ENCODE peak calls at places on chromosomes 7 and 10, in eight cellular contexts. One of them, this sample, is unnamed.

GRCh38 chr10:102452672-102453340 is 1.5 kb upstream of the C10orf95 start:
- DNase-seq in heart right ventricle: peak
- DNase-seq in PC-3: peak
- DNase-seq in AG09309: no peak
- DNase-seq in HL-60: peak
- DNase-seq in left ventricle myocardium inferior: no peak
- DNase-seq in epithelial cell of esophagus: peak
- DNase-seq in tibial artery: peak
- DNase-seq in this sample: no peak

GRCh38 chr7:23396222-23396621 is 74.1 kb downstream of the IGF2BP3 start:
- DNase-seq in tibial artery: no peak
- DNase-seq in left ventricle myocardium inferior: no peak
- DNase-seq in AG09309: peak
- DNase-seq in HL-60: no peak
- DNase-seq in heart right ventricle: no peak
- DNase-seq in PC-3: no peak
- DNase-seq in epithelial cell of esophagus: no peak
- DNase-seq in this sample: no peak

GRCh38 chr10:8055420-8056349 is 1.2 kb downstream of the GATA3 start:
- DNase-seq in epithelial cell of esophagus: no peak
- DNase-seq in HL-60: no peak
- DNase-seq in PC-3: no peak
- DNase-seq in left ventricle myocardium inferior: no peak
- DNase-seq in AG09309: no peak
- DNase-seq in tibial artery: no peak
- DNase-seq in heart right ventricle: no peak
- DNase-seq in this sample: no peak

GRCh38 chr10:43226441-43226840 is 40.4 kb downstream of the RASGEF1A start:
- DNase-seq in AG09309: no peak
- DNase-seq in PC-3: no peak
- DNase-seq in epithelial cell of esophagus: no peak
- DNase-seq in heart right ventricle: no peak
- DNase-seq in left ventricle myocardium inferior: no peak
- DNase-seq in tibial artery: no peak
- DNase-seq in HL-60: no peak
- DNase-seq in this sample: no peak

GRCh38 chr7:152914014-152914844 is 154.7 kb downstream of the ACTR3B start:
- DNase-seq in HL-60: no peak
- DNase-seq in tibial artery: no peak
- DNase-seq in AG09309: no peak
- DNase-seq in heart right ventricle: no peak
- DNase-seq in epithelial cell of esophagus: no peak
- DNase-seq in PC-3: no peak
- DNase-seq in left ventricle myocardium inferior: no peak
- DNase-seq in this sample: no peak

GRCh38 chr7:76225379-76225778 is 23.7 kb downstream of the SRRM3 start:
- DNase-seq in tibial artery: no peak
- DNase-seq in PC-3: peak
- DNase-seq in heart right ventricle: no peak
- DNase-seq in left ventricle myocardium inferior: no peak
- DNase-seq in HL-60: no peak
- DNase-seq in AG09309: no peak
- DNase-seq in epithelial cell of esophagus: peak
- DNase-seq in this sample: no peak

GRCh38 chr10:22710139-22710745 is 4.1 kb downstream of the PIP4K2A start:
- DNase-seq in left ventricle myocardium inferior: no peak
- DNase-seq in tibial artery: no peak
- DNase-seq in HL-60: no peak
- DNase-seq in AG09309: no peak
- DNase-seq in epithelial cell of esophagus: no peak
- DNase-seq in heart right ventricle: no peak
- DNase-seq in PC-3: no peak
- DNase-seq in this sample: peak

GRCh38 chr7:15581352-15581951 is 19.6 kb upstream of the AGMO start:
- DNase-seq in HL-60: no peak
- DNase-seq in left ventricle myocardium inferior: no peak
- DNase-seq in heart right ventricle: no peak
- DNase-seq in tibial artery: no peak
- DNase-seq in epithelial cell of esophagus: no peak
- DNase-seq in PC-3: no peak
- DNase-seq in AG09309: no peak
- DNase-seq in this sample: no peak

GRCh38 chr10:129741978-129742741 is 221.9 kb downstream of the EBF3 start:
- DNase-seq in epithelial cell of esophagus: no peak
- DNase-seq in left ventricle myocardium inferior: no peak
- DNase-seq in AG09309: no peak
- DNase-seq in PC-3: no peak
- DNase-seq in heart right ventricle: no peak
- DNase-seq in HL-60: no peak
- DNase-seq in tibial artery: no peak
- DNase-seq in this sample: no peak

GRCh38 chr7:3683886-3684539 is 383.0 kb downstream of the SDK1 start:
- DNase-seq in PC-3: no peak
- DNase-seq in AG09309: no peak
- DNase-seq in epithelial cell of esophagus: no peak
- DNase-seq in tibial artery: no peak
- DNase-seq in left ventricle myocardium inferior: no peak
- DNase-seq in heart right ventricle: no peak
- DNase-seq in HL-60: no peak
- DNase-seq in this sample: no peak

GRCh38 chr7:50681451-50682045 is 101.1 kb downstream of the GRB10 start:
- DNase-seq in PC-3: no peak
- DNase-seq in HL-60: no peak
- DNase-seq in tibial artery: no peak
- DNase-seq in AG09309: no peak
- DNase-seq in heart right ventricle: no peak
- DNase-seq in epithelial cell of esophagus: no peak
- DNase-seq in left ventricle myocardium inferior: no peak
- DNase-seq in this sample: no peak

GRCh38 chr10:131094406-131095108 is 217.0 kb downstream of the TCERG1L start:
- DNase-seq in HL-60: no peak
- DNase-seq in tibial artery: no peak
- DNase-seq in epithelial cell of esophagus: peak
- DNase-seq in AG09309: no peak
- DNase-seq in left ventricle myocardium inferior: no peak
- DNase-seq in heart right ventricle: no peak
- DNase-seq in PC-3: peak
- DNase-seq in this sample: no peak

GRCh38 chr7:131557521-131558385 is 1.3 kb upstream of the PODXL start:
- DNase-seq in heart right ventricle: peak
- DNase-seq in epithelial cell of esophagus: no peak
- DNase-seq in HL-60: no peak
- DNase-seq in tibial artery: peak
- DNase-seq in AG09309: no peak
- DNase-seq in PC-3: peak
- DNase-seq in left ventricle myocardium inferior: peak
- DNase-seq in this sample: no peak

GRCh38 chr10:75624632-75625031 is 193.2 kb downstream of the LRMDA start:
- DNase-seq in tibial artery: no peak
- DNase-seq in heart right ventricle: no peak
- DNase-seq in PC-3: no peak
- DNase-seq in AG09309: no peak
- DNase-seq in left ventricle myocardium inferior: no peak
- DNase-seq in epithelial cell of esophagus: no peak
- DNase-seq in HL-60: no peak
- DNase-seq in this sample: no peak

GRCh38 chr10:124224331-124225028 is 131.1 kb upstream of the CHST15 start:
- DNase-seq in tibial artery: no peak
- DNase-seq in heart right ventricle: no peak
- DNase-seq in left ventricle myocardium inferior: no peak
- DNase-seq in epithelial cell of esophagus: no peak
- DNase-seq in AG09309: peak
- DNase-seq in PC-3: peak
- DNase-seq in HL-60: no peak
- DNase-seq in this sample: no peak

GRCh38 chr7:98165827-98166667 is 45.2 kb upstream of the BHLHA15 start:
- DNase-seq in HL-60: no peak
- DNase-seq in left ventricle myocardium inferior: no peak
- DNase-seq in PC-3: peak
- DNase-seq in tibial artery: no peak
- DNase-seq in heart right ventricle: peak
- DNase-seq in AG09309: no peak
- DNase-seq in epithelial cell of esophagus: peak
- DNase-seq in this sample: no peak

GRCh38 chr10:4652111-4653010 is 173.6 kb upstream of the AKR1E2 start:
- DNase-seq in PC-3: no peak
- DNase-seq in left ventricle myocardium inferior: no peak
- DNase-seq in AG09309: no peak
- DNase-seq in tibial artery: no peak
- DNase-seq in epithelial cell of esophagus: peak
- DNase-seq in heart right ventricle: no peak
- DNase-seq in HL-60: no peak
- DNase-seq in this sample: peak

GRCh38 chr7:69691734-69692133 is 93.5 kb downstream of the AUTS2 start:
- DNase-seq in HL-60: no peak
- DNase-seq in AG09309: no peak
- DNase-seq in tibial artery: no peak
- DNase-seq in PC-3: no peak
- DNase-seq in epithelial cell of esophagus: no peak
- DNase-seq in left ventricle myocardium inferior: no peak
- DNase-seq in heart right ventricle: no peak
- DNase-seq in this sample: no peak

GRCh38 chr10:73965890-73966768 is 31.8 kb upstream of the VCL start:
- DNase-seq in AG09309: peak
- DNase-seq in tibial artery: peak
- DNase-seq in heart right ventricle: peak
- DNase-seq in left ventricle myocardium inferior: peak
- DNase-seq in epithelial cell of esophagus: peak
- DNase-seq in PC-3: peak
- DNase-seq in HL-60: no peak
- DNase-seq in this sample: no peak

GRCh38 chr10:11517150-11517549 is 94.3 kb downstream of the USP6NL start:
- DNase-seq in tibial artery: no peak
- DNase-seq in heart right ventricle: no peak
- DNase-seq in HL-60: no peak
- DNase-seq in PC-3: peak
- DNase-seq in epithelial cell of esophagus: peak
- DNase-seq in AG09309: no peak
- DNase-seq in left ventricle myocardium inferior: no peak
- DNase-seq in this sample: no peak

GRCh38 chr7:117711556-117711955 is 161.7 kb downstream of the CTTNBP2 start:
- DNase-seq in left ventricle myocardium inferior: no peak
- DNase-seq in tibial artery: no peak
- DNase-seq in HL-60: no peak
- DNase-seq in AG09309: no peak
- DNase-seq in epithelial cell of esophagus: no peak
- DNase-seq in heart right ventricle: no peak
- DNase-seq in PC-3: no peak
- DNase-seq in this sample: no peak

GRCh38 chr7:156206174-156206573 is 393.9 kb upstream of the SHH start:
- DNase-seq in heart right ventricle: no peak
- DNase-seq in tibial artery: no peak
- DNase-seq in epithelial cell of esophagus: no peak
- DNase-seq in PC-3: no peak
- DNase-seq in left ventricle myocardium inferior: no peak
- DNase-seq in AG09309: no peak
- DNase-seq in HL-60: no peak
- DNase-seq in this sample: no peak

GRCh38 chr10:974038-974784 is 14.0 kb upstream of the GTPBP4 start:
- DNase-seq in epithelial cell of esophagus: no peak
- DNase-seq in AG09309: no peak
- DNase-seq in heart right ventricle: no peak
- DNase-seq in HL-60: no peak
- DNase-seq in left ventricle myocardium inferior: no peak
- DNase-seq in tibial artery: no peak
- DNase-seq in PC-3: no peak
- DNase-seq in this sample: no peak

DNA sequence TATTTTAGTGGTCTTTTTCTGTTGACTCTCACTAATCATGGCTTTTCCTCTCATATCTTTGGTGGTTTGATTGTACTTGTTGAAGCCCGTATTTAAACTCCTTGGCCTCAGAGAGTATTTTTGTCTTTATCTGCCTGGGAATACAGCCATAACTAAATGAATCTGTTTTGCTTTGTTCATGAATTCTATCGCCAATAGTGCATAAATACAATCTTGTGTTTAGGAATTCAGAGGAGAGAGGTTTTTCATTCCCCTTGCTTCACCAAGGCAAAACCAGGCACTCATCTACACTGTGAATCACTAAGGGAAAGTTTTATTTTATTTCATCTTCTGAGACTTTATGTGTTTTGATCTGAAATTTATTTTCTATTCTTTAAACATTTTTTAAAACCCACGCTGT is 152.7 kb downstream of the BICC1 start:
- DNase-seq in heart right ventricle: no peak
- DNase-seq in AG09309: no peak
- DNase-seq in tibial artery: no peak
- DNase-seq in left ventricle myocardium inferior: no peak
- DNase-seq in epithelial cell of esophagus: no peak
- DNase-seq in PC-3: no peak
- DNase-seq in HL-60: no peak
- DNase-seq in this sample: no peak
- H3K4me3 ChIP-seq in heart right ventricle: no peak
- H3K4me3 ChIP-seq in AG09309: no peak
- H3K4me3 ChIP-seq in tibial artery: peak
- H3K4me3 ChIP-seq in left ventricle myocardium inferior: no peak
- H3K4me3 ChIP-seq in epithelial cell of esophagus: no peak
- H3K4me3 ChIP-seq in PC-3: peak
- H3K4me3 ChIP-seq in HL-60: no peak
- H3K4me3 ChIP-seq in this sample: no peak

DNA sequence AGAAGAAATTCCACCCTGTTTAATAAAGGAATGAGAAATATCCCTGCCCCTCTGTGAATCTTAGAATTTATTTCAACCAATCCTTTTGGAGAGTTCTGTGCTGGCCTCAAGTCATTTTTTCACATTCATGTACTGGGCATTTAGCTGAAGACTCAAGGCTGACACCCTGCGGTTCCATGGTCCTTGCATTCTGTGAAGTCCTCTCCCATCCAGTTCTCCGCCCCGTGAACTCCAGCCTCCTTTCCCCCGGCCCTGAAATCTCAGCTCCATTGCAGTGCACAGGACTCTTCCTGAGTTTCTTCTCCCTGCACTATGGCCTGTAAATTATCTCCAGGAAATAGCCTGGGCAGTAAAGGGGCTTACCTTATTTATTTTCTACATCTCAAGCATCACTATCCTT is 183.0 kb upstream of the KCND2 start:
- DNase-seq in heart right ventricle: no peak
- DNase-seq in PC-3: peak
- DNase-seq in HL-60: no peak
- DNase-seq in tibial artery: no peak
- DNase-seq in AG09309: no peak
- DNase-seq in left ventricle myocardium inferior: no peak
- DNase-seq in epithelial cell of esophagus: peak
- DNase-seq in this sample: no peak
- TF ChIP-seq CTCF in heart right ventricle: no peak
- TF ChIP-seq CTCF in PC-3: peak
- TF ChIP-seq CTCF in HL-60: no peak
- TF ChIP-seq CTCF in tibial artery: no peak
- TF ChIP-seq CTCF in AG09309: no peak
- TF ChIP-seq CTCF in left ventricle myocardium inferior: no peak
- TF ChIP-seq CTCF in epithelial cell of esophagus: peak
- TF ChIP-seq CTCF in this sample: peak

GRCh38 chr7:123242467-123243097 is 42.8 kb upstream of the SLC13A1 start:
- DNase-seq in epithelial cell of esophagus: peak
- DNase-seq in PC-3: peak
- DNase-seq in HL-60: no peak
- DNase-seq in tibial artery: no peak
- DNase-seq in heart right ventricle: no peak
- DNase-seq in left ventricle myocardium inferior: no peak
- DNase-seq in AG09309: no peak
- DNase-seq in this sample: no peak
- H3K4me3 ChIP-seq in epithelial cell of esophagus: no peak
- H3K4me3 ChIP-seq in PC-3: no peak
- H3K4me3 ChIP-seq in HL-60: no peak
- H3K4me3 ChIP-seq in tibial artery: no peak
- H3K4me3 ChIP-seq in heart right ventricle: no peak
- H3K4me3 ChIP-seq in left ventricle myocardium inferior: no peak
- H3K4me3 ChIP-seq in AG09309: no peak
- H3K4me3 ChIP-seq in this sample: no peak

GRCh38 chr7:82600601-82601000 is 157.0 kb upstream of the CACNA2D1 start:
- DNase-seq in HL-60: no peak
- DNase-seq in epithelial cell of esophagus: peak
- DNase-seq in left ventricle myocardium inferior: no peak
- DNase-seq in PC-3: peak
- DNase-seq in tibial artery: no peak
- DNase-seq in AG09309: no peak
- DNase-seq in heart right ventricle: no peak
- DNase-seq in this sample: no peak
- TF ChIP-seq CTCF in HL-60: no peak
- TF ChIP-seq CTCF in epithelial cell of esophagus: peak
- TF ChIP-seq CTCF in left ventricle myocardium inferior: no peak
- TF ChIP-seq CTCF in PC-3: peak
- TF ChIP-seq CTCF in tibial artery: no peak
- TF ChIP-seq CTCF in AG09309: peak
- TF ChIP-seq CTCF in heart right ventricle: no peak
- TF ChIP-seq CTCF in this sample: no peak